ENCODE peak calls at places on chromosomes 7 and 10, in nine cellular contexts. One of them, this sample, is unnamed.
A peak's percentile ranks its signal among the peaks of the same experiment; 100 is the strongest.

GRCh38 chr10:132855889-132856288 is 69.9 kb upstream of the NKX6-2 start:
- DNase-seq in tibial nerve: no peak
- DNase-seq in RWPE1: no peak
- DNase-seq in AG10803: no peak
- DNase-seq in AG09309: no peak
- DNase-seq in WTC11: peak; percentile 5
- DNase-seq in fibroblast of mammary gland: no peak
- DNase-seq in SK-N-SH: no peak
- DNase-seq in left ventricle myocardium inferior: no peak
- DNase-seq in this sample: no peak

GRCh38 chr7:128210590-128211570 is 30.2 kb upstream of the LEP start:
- DNase-seq in left ventricle myocardium inferior: no peak
- DNase-seq in WTC11: no peak
- DNase-seq in tibial nerve: no peak
- DNase-seq in fibroblast of mammary gland: no peak
- DNase-seq in RWPE1: no peak
- DNase-seq in AG09309: no peak
- DNase-seq in AG10803: no peak
- DNase-seq in SK-N-SH: no peak
- DNase-seq in this sample: no peak

GRCh38 chr7:113763226-113763625 is 155.6 kb downstream of the PPP1R3A start:
- DNase-seq in AG10803: no peak
- DNase-seq in fibroblast of mammary gland: no peak
- DNase-seq in tibial nerve: no peak
- DNase-seq in left ventricle myocardium inferior: no peak
- DNase-seq in AG09309: no peak
- DNase-seq in RWPE1: no peak
- DNase-seq in WTC11: no peak
- DNase-seq in SK-N-SH: no peak
- DNase-seq in this sample: no peak

GRCh38 chr7:136693166-136694119 is 175.0 kb upstream of the CHRM2 start:
- DNase-seq in SK-N-SH: peak; percentile 49
- DNase-seq in AG09309: no peak
- DNase-seq in tibial nerve: no peak
- DNase-seq in WTC11: no peak
- DNase-seq in fibroblast of mammary gland: no peak
- DNase-seq in AG10803: no peak
- DNase-seq in RWPE1: no peak
- DNase-seq in left ventricle myocardium inferior: no peak
- DNase-seq in this sample: no peak

GRCh38 chr10:75379817-75380216 is 21.7 kb downstream of the ZNF503 start:
- DNase-seq in left ventricle myocardium inferior: no peak
- DNase-seq in RWPE1: no peak
- DNase-seq in AG10803: no peak
- DNase-seq in SK-N-SH: no peak
- DNase-seq in AG09309: no peak
- DNase-seq in fibroblast of mammary gland: no peak
- DNase-seq in WTC11: no peak
- DNase-seq in tibial nerve: no peak
- DNase-seq in this sample: no peak

GRCh38 chr10:13839430-13839986 is 252.7 kb downstream of the PRPF18 start:
- DNase-seq in AG09309: peak; percentile 35
- DNase-seq in WTC11: no peak
- DNase-seq in left ventricle myocardium inferior: peak; percentile 42
- DNase-seq in tibial nerve: no peak
- DNase-seq in RWPE1: peak; percentile 21
- DNase-seq in AG10803: peak; percentile 75
- DNase-seq in SK-N-SH: no peak
- DNase-seq in fibroblast of mammary gland: peak; percentile 87
- DNase-seq in this sample: peak; percentile 53

GRCh38 chr7:98860069-98860468 is 9.7 kb downstream of the TMEM130 start:
- DNase-seq in WTC11: no peak
- DNase-seq in left ventricle myocardium inferior: no peak
- DNase-seq in AG09309: no peak
- DNase-seq in SK-N-SH: peak; percentile 10
- DNase-seq in fibroblast of mammary gland: no peak
- DNase-seq in AG10803: no peak
- DNase-seq in RWPE1: no peak
- DNase-seq in tibial nerve: no peak
- DNase-seq in this sample: no peak

GRCh38 chr10:121356187-121356586 is 242.1 kb downstream of the FGFR2 start:
- DNase-seq in RWPE1: no peak
- DNase-seq in WTC11: no peak
- DNase-seq in AG10803: no peak
- DNase-seq in SK-N-SH: no peak
- DNase-seq in fibroblast of mammary gland: no peak
- DNase-seq in tibial nerve: no peak
- DNase-seq in left ventricle myocardium inferior: no peak
- DNase-seq in AG09309: no peak
- DNase-seq in this sample: no peak

GRCh38 chr10:99926925-99927718 is 82.6 kb downstream of the DNMBP start:
- DNase-seq in AG09309: no peak
- DNase-seq in tibial nerve: peak; percentile 28
- DNase-seq in WTC11: no peak
- DNase-seq in AG10803: peak; percentile 36
- DNase-seq in SK-N-SH: no peak
- DNase-seq in left ventricle myocardium inferior: peak; percentile 66
- DNase-seq in fibroblast of mammary gland: peak; percentile 66
- DNase-seq in RWPE1: peak; percentile 72
- DNase-seq in this sample: peak; percentile 73

GRCh38 chr10:113648478-113648877 is 15.4 kb downstream of the NRAP start:
- DNase-seq in tibial nerve: no peak
- DNase-seq in AG10803: peak; percentile 8
- DNase-seq in left ventricle myocardium inferior: peak; percentile 33
- DNase-seq in WTC11: no peak
- DNase-seq in RWPE1: no peak
- DNase-seq in fibroblast of mammary gland: peak; percentile 5
- DNase-seq in AG09309: no peak
- DNase-seq in SK-N-SH: no peak
- DNase-seq in this sample: no peak

GRCh38 chr10:133131754-133132710 is 28.0 kb upstream of the KNDC1 start:
- DNase-seq in AG09309: no peak
- DNase-seq in SK-N-SH: peak; percentile 44
- DNase-seq in tibial nerve: no peak
- DNase-seq in RWPE1: no peak
- DNase-seq in left ventricle myocardium inferior: no peak
- DNase-seq in AG10803: no peak
- DNase-seq in WTC11: no peak
- DNase-seq in fibroblast of mammary gland: no peak
- DNase-seq in this sample: no peak

GRCh38 chr7:52634996-52635395 is 400.4 kb upstream of the POM121L12 start:
- DNase-seq in tibial nerve: no peak
- DNase-seq in left ventricle myocardium inferior: no peak
- DNase-seq in WTC11: no peak
- DNase-seq in RWPE1: no peak
- DNase-seq in AG09309: no peak
- DNase-seq in fibroblast of mammary gland: no peak
- DNase-seq in AG10803: no peak
- DNase-seq in SK-N-SH: no peak
- DNase-seq in this sample: no peak

GRCh38 chr10:12726971-12727831 is 274.3 kb downstream of the CCDC3 start:
- DNase-seq in SK-N-SH: no peak
- DNase-seq in tibial nerve: no peak
- DNase-seq in left ventricle myocardium inferior: no peak
- DNase-seq in AG09309: no peak
- DNase-seq in WTC11: no peak
- DNase-seq in AG10803: no peak
- DNase-seq in RWPE1: no peak
- DNase-seq in fibroblast of mammary gland: no peak
- DNase-seq in this sample: no peak

GRCh38 chr10:75127481-75127880 is 16.0 kb downstream of the SAMD8 start:
- DNase-seq in RWPE1: no peak
- DNase-seq in WTC11: no peak
- DNase-seq in AG10803: no peak
- DNase-seq in SK-N-SH: no peak
- DNase-seq in left ventricle myocardium inferior: no peak
- DNase-seq in AG09309: no peak
- DNase-seq in tibial nerve: no peak
- DNase-seq in fibroblast of mammary gland: no peak
- DNase-seq in this sample: no peak

GRCh38 chr7:46834921-46835320 is 747.0 kb downstream of the TNS3 start:
- DNase-seq in RWPE1: no peak
- DNase-seq in left ventricle myocardium inferior: no peak
- DNase-seq in WTC11: no peak
- DNase-seq in AG10803: no peak
- DNase-seq in tibial nerve: no peak
- DNase-seq in SK-N-SH: no peak
- DNase-seq in fibroblast of mammary gland: no peak
- DNase-seq in AG09309: no peak
- DNase-seq in this sample: no peak

GRCh38 chr7:101691822-101692384 is 62.8 kb upstream of the MYL10 start:
- DNase-seq in left ventricle myocardium inferior: no peak
- DNase-seq in WTC11: no peak
- DNase-seq in fibroblast of mammary gland: no peak
- DNase-seq in SK-N-SH: no peak
- DNase-seq in AG09309: no peak
- DNase-seq in AG10803: no peak
- DNase-seq in tibial nerve: no peak
- DNase-seq in RWPE1: no peak
- DNase-seq in this sample: no peak

GRCh38 chr10:62815373-62816111 is 624 bp downstream of the EGR2 start:
- DNase-seq in RWPE1: no peak
- DNase-seq in SK-N-SH: peak; percentile 53
- DNase-seq in WTC11: no peak
- DNase-seq in fibroblast of mammary gland: no peak
- DNase-seq in tibial nerve: no peak
- DNase-seq in AG10803: no peak
- DNase-seq in AG09309: no peak
- DNase-seq in left ventricle myocardium inferior: no peak
- DNase-seq in this sample: no peak

GRCh38 chr7:80028717-80029116 is 105.9 kb upstream of the GNAI1 start:
- DNase-seq in AG09309: no peak
- DNase-seq in WTC11: no peak
- DNase-seq in AG10803: no peak
- DNase-seq in left ventricle myocardium inferior: no peak
- DNase-seq in RWPE1: no peak
- DNase-seq in fibroblast of mammary gland: no peak
- DNase-seq in tibial nerve: no peak
- DNase-seq in SK-N-SH: no peak
- DNase-seq in this sample: no peak

GRCh38 chr7:99459087-99459486 is 6.9 kb downstream of the ATP5MF start:
- DNase-seq in SK-N-SH: no peak
- DNase-seq in fibroblast of mammary gland: peak; percentile 44
- DNase-seq in AG09309: no peak
- DNase-seq in left ventricle myocardium inferior: no peak
- DNase-seq in AG10803: peak; percentile 20
- DNase-seq in WTC11: peak; percentile 45
- DNase-seq in RWPE1: no peak
- DNase-seq in tibial nerve: no peak
- DNase-seq in this sample: peak; percentile 36

GRCh38 chr10:43257210-43258031 is 9.4 kb downstream of the RASGEF1A start:
- DNase-seq in tibial nerve: peak; percentile 2
- DNase-seq in WTC11: no peak
- DNase-seq in left ventricle myocardium inferior: no peak
- DNase-seq in AG10803: no peak
- DNase-seq in SK-N-SH: peak; percentile 24
- DNase-seq in RWPE1: no peak
- DNase-seq in AG09309: no peak
- DNase-seq in fibroblast of mammary gland: no peak
- DNase-seq in this sample: no peak

GRCh38 chr7:134691820-134692705 is 45.4 kb downstream of the BPGM start:
- DNase-seq in left ventricle myocardium inferior: no peak
- DNase-seq in SK-N-SH: no peak
- DNase-seq in fibroblast of mammary gland: peak; percentile 54
- DNase-seq in tibial nerve: no peak
- DNase-seq in RWPE1: no peak
- DNase-seq in WTC11: no peak
- DNase-seq in AG09309: peak; percentile 77
- DNase-seq in AG10803: peak; percentile 70
- DNase-seq in this sample: no peak

GRCh38 chr7:81499262-81500116 is 270.4 kb downstream of the HGF start:
- DNase-seq in RWPE1: peak; percentile 42
- DNase-seq in WTC11: no peak
- DNase-seq in SK-N-SH: peak; percentile 47
- DNase-seq in tibial nerve: peak; percentile 60
- DNase-seq in AG10803: peak; percentile 80
- DNase-seq in AG09309: peak; percentile 70
- DNase-seq in fibroblast of mammary gland: peak; percentile 93
- DNase-seq in left ventricle myocardium inferior: no peak
- DNase-seq in this sample: peak; percentile 80

DNA sequence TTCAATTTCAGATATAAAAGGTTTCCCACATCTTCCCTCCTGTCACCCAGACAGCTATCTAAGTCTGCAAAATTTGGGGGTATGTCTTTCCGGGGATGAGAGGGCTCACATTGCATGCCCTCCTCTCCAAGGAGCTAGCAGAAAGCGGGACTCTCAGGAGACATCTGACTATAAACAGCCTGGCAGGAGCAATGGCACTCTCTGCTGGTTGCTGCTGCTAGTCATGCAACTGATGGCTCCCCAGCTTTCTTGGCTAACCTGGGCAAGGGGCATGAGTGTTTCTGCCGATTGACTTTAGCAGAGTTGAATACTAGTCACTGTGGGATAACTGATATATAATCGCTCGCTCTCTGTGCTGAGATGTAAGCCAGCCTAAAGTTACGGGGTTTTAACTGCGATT is 12.0 kb downstream of the TBX20 start:
- DNase-seq in AG09309: no peak
- DNase-seq in SK-N-SH: no peak
- DNase-seq in AG10803: no peak
- DNase-seq in fibroblast of mammary gland: no peak
- DNase-seq in tibial nerve: no peak
- DNase-seq in WTC11: no peak
- DNase-seq in left ventricle myocardium inferior: no peak
- DNase-seq in RWPE1: no peak
- DNase-seq in this sample: peak; percentile 27
- TF ChIP-seq CTCF in AG09309: no peak
- TF ChIP-seq CTCF in SK-N-SH: peak; percentile 45
- TF ChIP-seq CTCF in AG10803: no peak
- TF ChIP-seq CTCF in fibroblast of mammary gland: no peak
- TF ChIP-seq CTCF in tibial nerve: no peak
- TF ChIP-seq CTCF in WTC11: no peak
- TF ChIP-seq CTCF in left ventricle myocardium inferior: no peak
- TF ChIP-seq CTCF in RWPE1: no peak
- TF ChIP-seq CTCF in this sample: no peak

GRCh38 chr7:24381919-24382505 is 98.0 kb downstream of the NPY start:
- DNase-seq in AG10803: peak; percentile 12
- DNase-seq in tibial nerve: no peak
- DNase-seq in WTC11: no peak
- DNase-seq in RWPE1: peak; percentile 66
- DNase-seq in SK-N-SH: peak; percentile 74
- DNase-seq in fibroblast of mammary gland: peak; percentile 27
- DNase-seq in left ventricle myocardium inferior: no peak
- DNase-seq in AG09309: no peak
- DNase-seq in this sample: peak; percentile 40
- TF ChIP-seq CTCF in AG10803: peak; percentile 53
- TF ChIP-seq CTCF in tibial nerve: no peak
- TF ChIP-seq CTCF in WTC11: peak; percentile 20
- TF ChIP-seq CTCF in RWPE1: no peak
- TF ChIP-seq CTCF in SK-N-SH: peak; percentile 65
- TF ChIP-seq CTCF in fibroblast of mammary gland: peak; percentile 38
- TF ChIP-seq CTCF in left ventricle myocardium inferior: peak; percentile 12
- TF ChIP-seq CTCF in AG09309: peak; percentile 26
- TF ChIP-seq CTCF in this sample: peak; percentile 60

GRCh38 chr7:87797395-87797794 is 78.8 kb downstream of the SLC25A40 start:
- DNase-seq in AG09309: no peak
- DNase-seq in RWPE1: no peak
- DNase-seq in SK-N-SH: no peak
- DNase-seq in fibroblast of mammary gland: no peak
- DNase-seq in AG10803: no peak
- DNase-seq in left ventricle myocardium inferior: no peak
- DNase-seq in WTC11: no peak
- DNase-seq in tibial nerve: no peak
- DNase-seq in this sample: no peak
- TF ChIP-seq CTCF in AG09309: no peak
- TF ChIP-seq CTCF in RWPE1: no peak
- TF ChIP-seq CTCF in SK-N-SH: no peak
- TF ChIP-seq CTCF in fibroblast of mammary gland: no peak
- TF ChIP-seq CTCF in AG10803: no peak
- TF ChIP-seq CTCF in left ventricle myocardium inferior: no peak
- TF ChIP-seq CTCF in WTC11: no peak
- TF ChIP-seq CTCF in tibial nerve: no peak
- TF ChIP-seq CTCF in this sample: no peak

GRCh38 chr10:102669206-102670064 is 25.2 kb downstream of the TRIM8 start:
- DNase-seq in fibroblast of mammary gland: peak; percentile 41
- DNase-seq in AG10803: peak; percentile 54
- DNase-seq in left ventricle myocardium inferior: peak; percentile 65
- DNase-seq in SK-N-SH: peak; percentile 76
- DNase-seq in WTC11: peak; percentile 56
- DNase-seq in RWPE1: peak; percentile 47
- DNase-seq in AG09309: no peak
- DNase-seq in tibial nerve: no peak
- DNase-seq in this sample: peak; percentile 57
- TF ChIP-seq CTCF in fibroblast of mammary gland: peak; percentile 24
- TF ChIP-seq CTCF in AG10803: peak; percentile 48
- TF ChIP-seq CTCF in left ventricle myocardium inferior: peak; percentile 66
- TF ChIP-seq CTCF in SK-N-SH: peak; percentile 65
- TF ChIP-seq CTCF in WTC11: peak; percentile 55
- TF ChIP-seq CTCF in RWPE1: no peak
- TF ChIP-seq CTCF in AG09309: no peak
- TF ChIP-seq CTCF in tibial nerve: no peak
- TF ChIP-seq CTCF in this sample: peak; percentile 18

This sample was measured in MCF 10A.